ENCODE peak calls at places on chromosome 20, in eight cellular contexts. C is immature natural killer cell; X is progenitor cell of endocrine pancreas; I is stimulated activated CD4-positive, alpha-beta T cell treated with anti-CD3 and anti-CD28 coated beads, TNF-alpha, amount 100 ng/mL, for 1 hour; W is activated CD4-positive, alpha-beta T cell treated with anti-CD3 and anti-CD28 coated beads, Interleukin-2, amount 50 U/mL, for 1 hour; J is NCI-H187; O is astrocyte of the spinal cord; E is stomach. M is an unnamed sample.

GRCh38 chr20:37940161-37940560 is 37.2 kb downstream of the VSTM2L start:
- DNase-seq in X (no peak), E (peak), W (no peak), J (no peak), I (no peak), C (no peak), O (no peak), M (no peak)

GRCh38 chr20:23820493-23820892 is 6.0 kb downstream of the CST2 start:
- DNase-seq in X (no peak), I (no peak), E (no peak), W (no peak), O (peak), J (no peak), C (no peak), M (no peak)

GRCh38 chr20:32539817-32540675 is 45.1 kb downstream of the NOL4L start:
- DNase-seq in X (no peak), C (peak), W (peak), E (peak), J (no peak), I (no peak), O (no peak), M (no peak)

GRCh38 chr20:34531608-34532265 is 15.5 kb downstream of the DYNLRB1 start:
- DNase-seq in C (no peak), I (no peak), X (no peak), W (no peak), O (no peak), E (no peak), J (no peak), M (no peak)

GRCh38 chr20:32484221-32485125 is 100.7 kb downstream of the NOL4L start:
- DNase-seq in W (peak), C (no peak), O (no peak), X (peak), E (peak), J (no peak), I (peak), M (peak)

GRCh38 chr20:20803011-20803410 is 90.6 kb upstream of the RALGAPA2 start:
- DNase-seq in O (no peak), C (no peak), I (no peak), E (no peak), X (no peak), W (no peak), J (no peak), M (no peak)

GRCh38 chr20:47487175-47487917 is 14.3 kb upstream of the NCOA3 start:
- DNase-seq in C (peak), X (no peak), J (no peak), W (peak), I (peak), O (no peak), E (no peak), M (no peak)

GRCh38 chr20:23926941-23927872 is 47.7 kb upstream of the CST5 start:
- DNase-seq in W (no peak), J (no peak), E (no peak), I (no peak), C (peak), O (no peak), X (no peak), M (no peak)

GRCh38 chr20:51404297-51405060 is 138.0 kb downstream of the NFATC2 start:
- DNase-seq in X (no peak), O (peak), W (peak), J (no peak), I (peak), C (peak), E (peak), M (no peak)

GRCh38 chr20:63767456-63767855 is 27.9 kb downstream of the SLC2A4RG start:
- DNase-seq in W (no peak), O (no peak), I (no peak), E (no peak), X (no peak), C (no peak), J (no peak), M (no peak)

GRCh38 chr20:37362821-37363220 is 16.9 kb downstream of the SRC start:
- DNase-seq in C (no peak), J (no peak), O (no peak), W (no peak), I (no peak), E (no peak), X (no peak), M (no peak)

GRCh38 chr20:58612021-58612700 is 38.9 kb upstream of the STX16 start:
- DNase-seq in X (no peak), E (peak), C (no peak), J (no peak), O (peak), W (no peak), I (no peak), M (no peak)

GRCh38 chr20:62088258-62089127 is 22.8 kb upstream of the TAF4 start:
- DNase-seq in J (no peak), E (no peak), O (peak), C (no peak), W (no peak), X (no peak), I (no peak), M (no peak)

GRCh38 chr20:1934578-1935573 is 39.7 kb downstream of the SIRPA start:
- DNase-seq in I (no peak), W (no peak), X (no peak), E (no peak), J (no peak), O (peak), C (no peak), M (no peak)

GRCh38 chr20:45872626-45873025 is 8.4 kb upstream of the ZSWIM1 start:
- DNase-seq in J (no peak), X (no peak), I (no peak), E (no peak), C (no peak), W (no peak), O (no peak), M (no peak)

GRCh38 chr20:45779011-45779915 is 12.4 kb downstream of the WFDC3 start:
- DNase-seq in J (no peak), X (no peak), O (peak), W (no peak), E (peak), C (no peak), I (no peak), M (no peak)

GRCh38 chr20:17859616-17860232 is 108.9 kb downstream of the SNX5 start:
- DNase-seq in I (no peak), O (no peak), J (no peak), X (no peak), W (no peak), E (no peak), C (peak), M (no peak)

GRCh38 chr20:17631576-17632319 is 50.3 kb downstream of the RRBP1 start:
- DNase-seq in O (no peak), I (no peak), J (no peak), E (no peak), X (no peak), C (no peak), W (no peak), M (no peak)

GRCh38 chr20:25090492-25091429 is 8.8 kb upstream of the VSX1 start:
- DNase-seq in X (no peak), J (no peak), I (peak), C (peak), O (no peak), E (no peak), W (peak), M (no peak)

GRCh38 chr20:12409501-12409900 is 491.8 kb downstream of the BTBD3 start:
- DNase-seq in O (no peak), X (no peak), J (no peak), E (no peak), I (no peak), W (no peak), C (no peak), M (no peak)

GRCh38 chr20:46814366-46815232 is 80.0 kb upstream of the EYA2 start:
- DNase-seq in E (peak), J (peak), X (no peak), C (no peak), W (no peak), O (peak), I (no peak), M (peak)

GRCh38 chr20:64234291-64234791 is 21.2 kb upstream of the PCMTD2 start:
- DNase-seq in W (no peak), E (no peak), X (no peak), J (no peak), C (no peak), I (no peak), O (no peak), M (no peak)

GRCh38 chr20:48129319-48129973 is 344.2 kb upstream of the SULF2 start:
- DNase-seq in J (no peak), W (no peak), I (no peak), X (no peak), C (no peak), O (no peak), E (no peak), M (no peak)

GRCh38 chr20:5720696-5721095 is 29.5 kb upstream of the SHLD1 start:
- DNase-seq in O (no peak), C (no peak), E (no peak), I (no peak), J (no peak), W (no peak), X (no peak), M (no peak)

GRCh38 chr20:12847862-12848261 is 160.9 kb upstream of the SPTLC3 start:
- DNase-seq in J (no peak), O (peak), X (no peak), C (no peak), W (no peak), I (no peak), E (no peak), M (no peak)

GRCh38 chr20:56234110-56234509 is 14.4 kb upstream of the MC3R start:
- DNase-seq in O (no peak), X (no peak), J (no peak), W (no peak), E (no peak), I (no peak), C (no peak), M (no peak)

GRCh38 chr20:45998337-45998736 is 10.4 kb upstream of the MMP9 start:
- DNase-seq in X (no peak), O (no peak), E (no peak), J (no peak), W (no peak), C (no peak), I (no peak), M (no peak)

M was measured in NCI-H1930.